ENCODE peak calls at places on chromosomes 2 and 18, in eight cellular contexts. M, O, H, C, Y, G, Q and W are unnamed samples.

GRCh38 chr2:119826370-119826961 is 66.7 kb downstream of the PTPN4 start:
- DNase-seq in Q (no peak), H (peak), G (peak), Y (peak), M (peak), C (no peak), O (peak), W (no peak)

GRCh38 chr2:216023055-216023648 is 9.8 kb upstream of the MREG start:
- DNase-seq in H (peak), Q (no peak), O (peak), Y (peak), C (no peak), M (peak), G (peak), W (no peak)

GRCh38 chr2:101520246-101520645 is 45.3 kb upstream of the RFX8 start:
- DNase-seq in Y (no peak), H (peak), Q (no peak), M (no peak), G (no peak), O (no peak), C (no peak), W (no peak)

GRCh38 chr2:8956789-8957188 is 46.7 kb downstream of the MBOAT2 start:
- DNase-seq in M (no peak), O (no peak), Y (no peak), H (no peak), G (no peak), C (no peak), Q (no peak), W (no peak)

GRCh38 chr18:35580748-35581534 is 599 bp upstream of the GALNT1 start:
- DNase-seq in G (peak), Q (no peak), H (peak), M (peak), Y (peak), O (peak), C (peak), W (no peak)

GRCh38 chr2:105307146-105307545 is 22.4 kb downstream of the TGFBRAP1 start:
- DNase-seq in M (no peak), H (no peak), G (no peak), Y (no peak), O (no peak), Q (no peak), C (no peak), W (no peak)

GRCh38 chr2:147352294-147352693 is 492.5 kb upstream of the ACVR2A start:
- DNase-seq in G (no peak), H (no peak), Q (no peak), M (no peak), O (no peak), Y (no peak), C (no peak), W (no peak)

GRCh38 chr2:62431512-62431911 is 74.5 kb downstream of the TMEM17 start:
- DNase-seq in Q (no peak), H (no peak), C (no peak), M (no peak), Y (no peak), G (no peak), O (no peak), W (no peak)

GRCh38 chr18:77168666-77169358 is 36.2 kb upstream of the MBP start:
- DNase-seq in O (no peak), C (no peak), H (no peak), Y (no peak), M (no peak), Q (no peak), G (no peak), W (no peak)

GRCh38 chr2:151410485-151410833 is 757 bp downstream of the RIF1 start:
- DNase-seq in G (no peak), Y (no peak), Q (no peak), H (no peak), O (peak), C (no peak), M (peak), W (no peak)

GRCh38 chr2:157628532-157629415 is at the start of gene ACVR1C:
- DNase-seq in Y (peak), G (peak), O (peak), C (no peak), Q (no peak), M (peak), H (peak), W (no peak)

GRCh38 chr2:179536185-179536584 is 271.6 kb upstream of the SESTD1 start:
- DNase-seq in O (no peak), M (no peak), Q (no peak), H (no peak), C (no peak), G (no peak), Y (no peak), W (no peak)

GRCh38 chr2:71566271-71566858 is 113.0 kb downstream of the DYSF start:
- DNase-seq in C (no peak), M (no peak), O (no peak), H (no peak), Y (no peak), Q (no peak), G (no peak), W (no peak)

GRCh38 chr2:64514018-64514417 is 10.1 kb upstream of the AFTPH start:
- DNase-seq in C (no peak), M (no peak), Q (no peak), G (no peak), O (no peak), H (no peak), Y (no peak), W (no peak)

GRCh38 chr2:151060334-151060733 is 201.3 kb downstream of the RBM43 start:
- DNase-seq in G (no peak), C (no peak), Q (no peak), O (no peak), Y (no peak), H (no peak), M (no peak), W (no peak)

GRCh38 chr18:74630804-74631203 is 33.1 kb downstream of the ZNF407 start:
- DNase-seq in Q (no peak), C (no peak), O (no peak), H (no peak), Y (no peak), G (no peak), M (no peak), W (no peak)

GRCh38 chr2:26712486-26713465 is 20.3 kb downstream of the KCNK3 start:
- DNase-seq in O (no peak), M (no peak), H (no peak), C (no peak), G (no peak), Y (no peak), Q (no peak), W (no peak)

GRCh38 chr2:216492951-216493685 is 5.5 kb upstream of the RPL37A start:
- DNase-seq in Q (no peak), Y (no peak), M (no peak), G (no peak), C (no peak), O (no peak), H (peak), W (no peak)

GRCh38 chr2:166375736-166376487 is at the start of gene SCN9A:
- DNase-seq in Q (no peak), G (peak), C (peak), Y (peak), O (peak), M (peak), H (peak), W (no peak)

GRCh38 chr18:76667603-76668002 is 154.8 kb upstream of the ZNF236 start:
- DNase-seq in G (no peak), H (no peak), O (no peak), C (no peak), M (no peak), Q (peak), Y (no peak), W (no peak)

GRCh38 chr2:72028351-72028995 is 119.2 kb downstream of the CYP26B1 start:
- DNase-seq in M (no peak), Q (no peak), C (no peak), H (no peak), Y (no peak), O (no peak), G (no peak), W (no peak)

GRCh38 chr2:234003972-234004617 is 46.4 kb upstream of the SPP2 start:
- DNase-seq in G (no peak), Y (no peak), C (peak), Q (no peak), M (peak), H (peak), O (no peak), W (peak)

GRCh38 chr2:147854557-147855134 is 9.8 kb downstream of the ACVR2A start:
- DNase-seq in M (no peak), H (no peak), Y (no peak), G (no peak), Q (no peak), O (no peak), C (no peak), W (no peak)

GRCh38 chr2:62596061-62596658 is 90.2 kb upstream of the TMEM17 start:
- DNase-seq in C (no peak), O (no peak), H (peak), Y (no peak), G (no peak), M (no peak), Q (no peak), W (no peak)

GRCh38 chr18:49697757-49698595 is 115.4 kb downstream of the ACAA2 start:
- DNase-seq in H (no peak), C (no peak), Q (no peak), M (peak), O (no peak), G (no peak), Y (no peak), W (no peak)

GRCh38 chr2:227222292-227222691 is 57.9 kb downstream of the COL4A3 start:
- DNase-seq in M (no peak), G (no peak), O (no peak), Y (no peak), C (no peak), Q (no peak), H (no peak), W (no peak)

GRCh38 chr2:143083636-143084035 is 45.6 kb upstream of the ARHGAP15 start:
- DNase-seq in H (peak), C (no peak), Y (no peak), O (no peak), M (no peak), G (no peak), Q (no peak), W (no peak)

GRCh38 chr18:30487962-30488361 is 554.6 kb downstream of the DSC3 start:
- DNase-seq in M (no peak), Q (no peak), C (no peak), Y (no peak), O (no peak), G (no peak), H (no peak), W (no peak)

GRCh38 chr2:131112477-131113027 is 7.4 kb downstream of the PLEKHB2 start:
- DNase-seq in Y (no peak), Q (no peak), O (no peak), M (no peak), C (no peak), H (peak), G (no peak), W (no peak)

GRCh38 chr2:231297108-231297908 is 98.2 kb upstream of the B3GNT7 start:
- DNase-seq in Y (peak), G (peak), Q (no peak), C (no peak), M (peak), H (peak), O (peak), W (peak)

GRCh38 chr18:62744076-62744705 is 28.9 kb downstream of the PHLPP1 start:
- DNase-seq in M (peak), Q (no peak), H (no peak), O (peak), G (no peak), Y (no peak), C (no peak), W (no peak)

DNA sequence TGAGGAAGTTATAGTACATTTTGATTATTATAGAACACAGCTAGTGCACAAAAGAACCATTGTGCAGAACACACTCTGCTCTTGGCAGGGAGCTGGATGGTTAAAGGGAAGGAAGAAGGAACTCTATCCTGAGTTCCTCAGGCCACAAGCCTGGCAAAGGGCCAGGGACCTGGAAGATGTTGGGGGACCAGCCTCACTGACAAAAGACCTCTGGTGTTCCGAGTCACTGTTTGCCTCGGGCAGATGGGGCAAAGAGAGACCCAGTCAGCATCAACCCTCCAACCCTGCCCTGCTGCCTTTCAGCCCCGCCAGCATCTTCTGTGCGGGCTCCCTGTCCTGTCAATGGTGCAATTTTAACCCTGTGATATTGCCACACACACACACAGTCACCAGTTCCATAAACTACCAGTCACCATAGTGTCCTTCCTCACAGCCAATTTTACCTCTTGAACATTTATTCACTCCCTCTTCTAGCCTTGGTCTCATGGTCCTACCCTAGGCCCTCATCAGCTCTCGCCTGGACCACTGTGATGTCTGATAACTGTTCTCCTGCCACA is 21.9 kb downstream of the NEMP2 start:
- DNase-seq in H (no peak), G (no peak), O (no peak), Y (no peak), Q (no peak), M (no peak), C (no peak), W (no peak)
- TF ChIP-seq POLR2AphosphoS5 in H (no peak), G (no peak), O (no peak), Y (no peak), Q (no peak), M (no peak), C (no peak), W (no peak)

GRCh38 chr2:203688798-203689197 is 17.6 kb upstream of the CD28 start:
- DNase-seq in Q (no peak), H (no peak), G (no peak), Y (peak), C (no peak), M (peak), O (no peak), W (no peak)
- H3K4me3 ChIP-seq in Q (no peak), H (no peak), G (no peak), Y (no peak), C (no peak), M (no peak), O (no peak), W (no peak)

GRCh38 chr2:112917856-112918255 is 6.9 kb downstream of the IL37 start:
- DNase-seq in Q (no peak), G (no peak), Y (no peak), C (no peak), O (no peak), M (no peak), H (no peak), W (no peak)
- TF ChIP-seq POLR2AphosphoS5 in Q (no peak), G (no peak), Y (no peak), C (no peak), O (no peak), M (no peak), H (no peak), W (no peak)

GRCh38 chr2:24771905-24772586 is 21.1 kb downstream of the PTRHD1 start:
- DNase-seq in M (no peak), C (no peak), Q (no peak), H (no peak), Y (no peak), G (no peak), O (no peak), W (no peak)
- H3K4me3 ChIP-seq in M (no peak), C (no peak), Q (no peak), H (no peak), Y (no peak), G (no peak), O (no peak), W (no peak)

GRCh38 chr2:170986566-170987258 is 57.7 kb downstream of the GORASP2 start:
- DNase-seq in M (no peak), Q (no peak), Y (no peak), O (no peak), C (no peak), H (no peak), G (no peak), W (no peak)
- TF ChIP-seq POLR2AphosphoS5 in M (no peak), Q (no peak), Y (no peak), O (no peak), C (no peak), H (no peak), G (no peak), W (no peak)

GRCh38 chr2:236744316-236745105 is 174.9 kb downstream of the ACKR3 start:
- DNase-seq in Y (no peak), C (no peak), H (no peak), O (no peak), Q (no peak), G (no peak), M (no peak), W (no peak)
- H3K4me3 ChIP-seq in Y (no peak), C (no peak), H (no peak), O (no peak), Q (no peak), G (no peak), M (no peak), W (no peak)

GRCh38 chr2:17483496-17483895 is 34.7 kb downstream of the RAD51AP2 start:
- DNase-seq in M (no peak), C (no peak), Y (no peak), O (no peak), H (no peak), Q (no peak), G (no peak), W (no peak)
- TF ChIP-seq POLR2AphosphoS5 in M (no peak), C (no peak), Y (no peak), O (no peak), H (no peak), Q (no peak), G (no peak), W (no peak)

GRCh38 chr2:222426836-222427130 is 2.4 kb downstream of the SGPP2 start:
- DNase-seq in C (no peak), O (no peak), Q (no peak), H (no peak), Y (no peak), M (no peak), G (no peak), W (no peak)
- H3K4me3 ChIP-seq in C (no peak), O (no peak), Q (no peak), H (no peak), Y (no peak), M (no peak), G (no peak), W (no peak)